ENCODE peak calls at places on chromosomes 7 and 10, in five cellular contexts. P, Z, O, I and T are unnamed samples.

GRCh38 chr7:74092321-74092963 is 8.8 kb downstream of the LIMK1 start:
- DNase-seq in P (no peak), Z (no peak), O (no peak), I (no peak), T (no peak)

GRCh38 chr7:104843198-104843597 is 170.8 kb upstream of the KMT2E start:
- DNase-seq in P (no peak), Z (no peak), O (no peak), I (no peak), T (no peak)

GRCh38 chr10:43209651-43210141 is 57.2 kb downstream of the RASGEF1A start:
- DNase-seq in P (no peak), Z (no peak), O (no peak), I (no peak), T (no peak)

GRCh38 chr10:117163061-117163953 is 25.2 kb upstream of the VAX1 start:
- DNase-seq in P (no peak), Z (peak), O (no peak), I (no peak), T (peak)

GRCh38 chr7:50607524-50608125 is 42.4 kb upstream of the DDC start:
- DNase-seq in P (peak), Z (no peak), O (no peak), I (no peak), T (no peak)

GRCh38 chr10:60206735-60207134 is 182.9 kb downstream of the ANK3 start:
- DNase-seq in P (peak), Z (no peak), O (no peak), I (no peak), T (no peak)

GRCh38 chr7:151290355-151290760 is 41.9 kb upstream of the SMARCD3 start:
- DNase-seq in P (no peak), Z (no peak), O (no peak), I (no peak), T (no peak)

GRCh38 chr7:28608766-28609165 is 196.4 kb downstream of the CREB5 start:
- DNase-seq in P (no peak), Z (no peak), O (no peak), I (no peak), T (no peak)

GRCh38 chr7:91373401-91373800 is 109.2 kb downstream of the FZD1 start:
- DNase-seq in P (no peak), Z (no peak), O (no peak), I (no peak), T (no peak)

GRCh38 chr7:48176356-48176893 is 5.2 kb downstream of the ABCA13 start:
- DNase-seq in P (no peak), Z (no peak), O (no peak), I (no peak), T (no peak)

GRCh38 chr7:102282465-102283362 is 4.0 kb upstream of the SH2B2 start:
- DNase-seq in P (no peak), Z (no peak), O (no peak), I (no peak), T (no peak)

GRCh38 chr10:25758041-25758457 is 176.0 kb upstream of the MYO3A start:
- DNase-seq in P (peak), Z (no peak), O (no peak), I (no peak), T (no peak)

GRCh38 chr7:155230169-155230593 is 67.5 kb upstream of the INSIG1 start:
- DNase-seq in P (peak), Z (no peak), O (no peak), I (no peak), T (no peak)

GRCh38 chr10:90192825-90193224 is 491.4 kb downstream of the KIF20B start:
- DNase-seq in P (no peak), Z (no peak), O (no peak), I (no peak), T (no peak)

GRCh38 chr7:8564296-8564695 is 130.9 kb downstream of the NXPH1 start:
- DNase-seq in P (no peak), Z (no peak), O (no peak), I (no peak), T (no peak)

GRCh38 chr7:2041496-2042367 is 191.0 kb downstream of the MAD1L1 start:
- DNase-seq in P (no peak), Z (peak), O (no peak), I (peak), T (no peak)